ENCODE peak calls at places on chromosomes 3 and 15, in five cellular contexts. One of them, this sample, is unnamed.

GRCh38 chr15:27514526-27514925 is 543.5 kb downstream of the GABRG3 start:
- DNase-seq in NB4: no peak
- DNase-seq in IMR-90: no peak
- DNase-seq in AG10803: no peak
- DNase-seq in right cardiac atrium: no peak
- DNase-seq in this sample: no peak

GRCh38 chr15:33377239-33377638 is 66.5 kb downstream of the RYR3 start:
- DNase-seq in NB4: no peak
- DNase-seq in IMR-90: no peak
- DNase-seq in AG10803: no peak
- DNase-seq in right cardiac atrium: no peak
- DNase-seq in this sample: no peak

GRCh38 chr3:143811602-143812001 is 36.7 kb downstream of the SLC9A9 start:
- DNase-seq in NB4: no peak
- DNase-seq in IMR-90: no peak
- DNase-seq in AG10803: peak
- DNase-seq in right cardiac atrium: peak
- DNase-seq in this sample: no peak

GRCh38 chr3:185207931-185208746 is 45.7 kb downstream of the EHHADH start:
- DNase-seq in NB4: no peak
- DNase-seq in IMR-90: peak
- DNase-seq in AG10803: peak
- DNase-seq in right cardiac atrium: no peak
- DNase-seq in this sample: no peak

GRCh38 chr15:65921780-65922179 is 52.5 kb downstream of the RAB11A start:
- DNase-seq in NB4: no peak
- DNase-seq in IMR-90: no peak
- DNase-seq in AG10803: no peak
- DNase-seq in right cardiac atrium: no peak
- DNase-seq in this sample: no peak

GRCh38 chr3:107106316-107106715 is 270.9 kb upstream of the CCDC54 start:
- DNase-seq in NB4: no peak
- DNase-seq in IMR-90: peak
- DNase-seq in AG10803: no peak
- DNase-seq in right cardiac atrium: no peak
- DNase-seq in this sample: no peak

GRCh38 chr3:35616346-35616745 is 23.0 kb upstream of the ARPP21 start:
- DNase-seq in NB4: no peak
- DNase-seq in IMR-90: no peak
- DNase-seq in AG10803: no peak
- DNase-seq in right cardiac atrium: no peak
- DNase-seq in this sample: no peak

GRCh38 chr3:150135321-150135721 is 164.6 kb upstream of the PFN2 start:
- DNase-seq in NB4: no peak
- DNase-seq in IMR-90: peak
- DNase-seq in AG10803: peak
- DNase-seq in right cardiac atrium: no peak
- DNase-seq in this sample: no peak

GRCh38 chr3:196287066-196287404 is 491 bp downstream of the PCYT1A start:
- DNase-seq in NB4: no peak
- DNase-seq in IMR-90: no peak
- DNase-seq in AG10803: peak
- DNase-seq in right cardiac atrium: peak
- DNase-seq in this sample: no peak

GRCh38 chr15:32683906-32684584 is 33.8 kb upstream of the GREM1 start:
- DNase-seq in NB4: peak
- DNase-seq in IMR-90: peak
- DNase-seq in AG10803: peak
- DNase-seq in right cardiac atrium: no peak
- DNase-seq in this sample: peak

GRCh38 chr3:44114142-44114541 is 127.5 kb upstream of the TOPAZ1 start:
- DNase-seq in NB4: peak
- DNase-seq in IMR-90: peak
- DNase-seq in AG10803: peak
- DNase-seq in right cardiac atrium: peak
- DNase-seq in this sample: peak

DNA sequence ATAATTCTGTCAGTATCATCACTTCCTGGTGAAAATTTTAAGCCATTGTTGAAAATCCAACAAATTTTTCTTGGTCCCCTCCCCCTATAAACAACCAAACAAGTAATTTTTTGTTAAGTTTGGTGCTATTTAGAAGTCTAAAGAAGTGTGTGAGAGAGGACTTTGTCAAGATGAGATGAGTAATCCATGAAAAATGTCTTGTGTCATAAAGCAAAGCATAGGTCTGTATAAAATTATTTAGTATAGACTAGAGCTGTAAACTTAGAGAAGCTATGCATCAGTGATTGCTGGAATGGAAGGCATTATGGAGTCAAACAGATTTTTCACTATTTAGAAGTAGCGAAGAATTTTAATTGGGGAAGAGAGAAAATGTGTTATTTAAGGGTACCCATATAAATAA is 31.4 kb downstream of the MAPK6 start:
- DNase-seq in NB4: no peak
- DNase-seq in IMR-90: peak
- DNase-seq in AG10803: peak
- DNase-seq in right cardiac atrium: no peak
- DNase-seq in this sample: no peak
- H3K4me3 ChIP-seq in NB4: no peak
- H3K4me3 ChIP-seq in IMR-90: no peak
- H3K4me3 ChIP-seq in AG10803: no peak
- H3K4me3 ChIP-seq in right cardiac atrium: no peak
- H3K4me3 ChIP-seq in this sample: no peak

GRCh38 chr15:48972750-48973503 is 9.2 kb upstream of the SHC4 start:
- DNase-seq in NB4: no peak
- DNase-seq in IMR-90: no peak
- DNase-seq in AG10803: no peak
- DNase-seq in right cardiac atrium: peak
- DNase-seq in this sample: no peak

GRCh38 chr15:48978638-48979037 is 14.9 kb upstream of the SHC4 start:
- DNase-seq in NB4: no peak
- DNase-seq in IMR-90: no peak
- DNase-seq in AG10803: no peak
- DNase-seq in right cardiac atrium: no peak
- DNase-seq in this sample: no peak

GRCh38 chr15:48975713-48976419 is 12.1 kb upstream of the SHC4 start:
- DNase-seq in NB4: peak
- DNase-seq in IMR-90: peak
- DNase-seq in AG10803: peak
- DNase-seq in right cardiac atrium: peak
- DNase-seq in this sample: peak

GRCh38 chr15:48974865-48975264 is 11.1 kb upstream of the SHC4 start:
- DNase-seq in NB4: peak
- DNase-seq in IMR-90: no peak
- DNase-seq in AG10803: no peak
- DNase-seq in right cardiac atrium: no peak
- DNase-seq in this sample: no peak

DNA sequence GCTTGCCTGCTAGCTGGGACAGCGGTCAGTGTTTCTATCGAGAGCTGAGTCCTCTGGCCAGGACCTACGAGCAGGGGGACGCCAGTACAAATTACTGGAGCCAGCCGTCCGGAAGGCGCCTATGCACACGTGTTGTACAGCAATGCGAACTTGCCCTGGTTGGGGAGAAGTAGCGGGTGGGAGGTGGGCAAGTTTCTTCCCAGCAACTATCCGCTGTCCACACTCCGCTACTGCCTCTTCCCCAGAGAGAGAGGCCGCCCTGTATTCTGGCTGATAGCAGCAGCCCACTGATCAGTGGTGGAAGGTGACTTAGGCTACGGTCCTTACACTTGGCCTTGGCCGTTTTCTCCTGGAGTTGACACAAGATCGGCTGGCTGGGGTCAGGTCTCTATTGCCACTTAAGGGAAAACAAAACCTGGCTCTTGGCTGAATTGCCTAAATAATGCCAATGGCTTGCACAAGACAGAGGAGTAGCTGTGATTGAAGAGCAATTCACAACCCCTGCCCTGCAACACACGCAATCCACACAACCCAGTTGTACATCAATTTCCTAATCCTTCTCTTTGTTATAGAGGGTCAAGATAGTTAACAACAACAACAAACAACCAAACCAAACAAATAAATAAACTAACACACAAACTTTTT is 12.8 kb upstream of the SHC4 start:
- DNase-seq in NB4: no peak
- DNase-seq in IMR-90: no peak
- DNase-seq in AG10803: no peak
- DNase-seq in right cardiac atrium: peak
- DNase-seq in this sample: no peak
- H3K4me3 ChIP-seq in NB4: no peak
- H3K4me3 ChIP-seq in IMR-90: no peak
- H3K4me3 ChIP-seq in AG10803: no peak
- H3K4me3 ChIP-seq in right cardiac atrium: no peak
- H3K4me3 ChIP-seq in this sample: no peak

GRCh38 chr3:42707620-42708355 is 5.2 kb upstream of the HHATL start:
- DNase-seq in NB4: no peak
- DNase-seq in IMR-90: no peak
- DNase-seq in AG10803: no peak
- DNase-seq in right cardiac atrium: peak
- DNase-seq in this sample: no peak
- H3K4me3 ChIP-seq in NB4: no peak
- H3K4me3 ChIP-seq in IMR-90: no peak
- H3K4me3 ChIP-seq in AG10803: no peak
- H3K4me3 ChIP-seq in right cardiac atrium: no peak
- H3K4me3 ChIP-seq in this sample: no peak

GRCh38 chr15:63040954-63041353 is 1.6 kb upstream of the TPM1 start:
- DNase-seq in NB4: no peak
- DNase-seq in IMR-90: no peak
- DNase-seq in AG10803: no peak
- DNase-seq in right cardiac atrium: peak
- DNase-seq in this sample: no peak
- H3K4me3 ChIP-seq in NB4: no peak
- H3K4me3 ChIP-seq in IMR-90: no peak
- H3K4me3 ChIP-seq in AG10803: no peak
- H3K4me3 ChIP-seq in right cardiac atrium: no peak
- H3K4me3 ChIP-seq in this sample: no peak

GRCh38 chr3:189773056-189773455 is 141.9 kb downstream of the TP63 start:
- DNase-seq in NB4: no peak
- DNase-seq in IMR-90: peak
- DNase-seq in AG10803: peak
- DNase-seq in right cardiac atrium: no peak
- DNase-seq in this sample: no peak
- H3K4me3 ChIP-seq in NB4: no peak
- H3K4me3 ChIP-seq in IMR-90: peak
- H3K4me3 ChIP-seq in AG10803: peak
- H3K4me3 ChIP-seq in right cardiac atrium: no peak
- H3K4me3 ChIP-seq in this sample: no peak

GRCh38 chr3:69181592-69182211 is 59.3 kb upstream of the LMOD3 start:
- DNase-seq in NB4: no peak
- DNase-seq in IMR-90: peak
- DNase-seq in AG10803: peak
- DNase-seq in right cardiac atrium: no peak
- DNase-seq in this sample: no peak

GRCh38 chr3:69178838-69179739 is 56.7 kb upstream of the LMOD3 start:
- DNase-seq in NB4: no peak
- DNase-seq in IMR-90: no peak
- DNase-seq in AG10803: no peak
- DNase-seq in right cardiac atrium: no peak
- DNase-seq in this sample: no peak

GRCh38 chr3:69180869-69181591 is 58.6 kb upstream of the LMOD3 start:
- DNase-seq in NB4: no peak
- DNase-seq in IMR-90: no peak
- DNase-seq in AG10803: no peak
- DNase-seq in right cardiac atrium: no peak
- DNase-seq in this sample: no peak

GRCh38 chr3:69179740-69180372 is 57.5 kb upstream of the LMOD3 start:
- DNase-seq in NB4: no peak
- DNase-seq in IMR-90: no peak
- DNase-seq in AG10803: no peak
- DNase-seq in right cardiac atrium: no peak
- DNase-seq in this sample: no peak

DNA sequence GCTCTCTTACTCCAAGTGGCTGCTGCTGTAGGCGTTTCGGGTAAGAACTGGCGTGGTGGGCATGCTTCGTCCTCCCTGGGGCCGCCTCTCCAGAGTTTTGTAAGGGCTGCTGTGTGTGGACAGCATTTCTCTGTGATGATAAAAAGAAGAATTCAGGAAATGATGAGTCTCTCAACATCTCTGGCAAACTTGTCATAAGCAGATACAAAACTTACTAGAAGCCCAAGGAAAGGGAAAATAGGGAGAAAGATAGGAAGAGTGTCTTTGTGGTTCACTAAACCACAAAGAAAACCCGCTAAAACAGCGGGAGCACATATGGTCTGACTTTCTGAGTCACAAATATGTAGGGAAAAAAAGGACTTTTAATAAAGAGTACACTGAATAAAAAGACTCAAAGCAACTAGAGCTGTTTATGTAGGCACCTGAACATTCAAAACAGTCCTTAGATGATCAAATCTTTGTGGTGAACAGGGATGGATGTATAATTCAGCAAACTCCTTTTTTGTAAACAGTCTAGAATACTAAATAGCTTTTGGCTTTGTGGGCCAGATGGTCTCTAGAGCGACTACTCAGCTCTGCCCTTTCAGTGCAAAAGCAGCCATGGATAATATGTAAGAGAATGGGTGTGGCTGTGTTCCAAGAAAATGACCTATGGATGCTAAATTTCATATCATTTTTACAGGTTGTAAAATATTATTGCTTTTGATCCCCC is 60.3 kb upstream of the LMOD3 start:
- DNase-seq in NB4: no peak
- DNase-seq in IMR-90: peak
- DNase-seq in AG10803: peak
- DNase-seq in right cardiac atrium: no peak
- DNase-seq in this sample: no peak
- H3K4me3 ChIP-seq in NB4: no peak
- H3K4me3 ChIP-seq in IMR-90: no peak
- H3K4me3 ChIP-seq in AG10803: no peak
- H3K4me3 ChIP-seq in right cardiac atrium: no peak
- H3K4me3 ChIP-seq in this sample: no peak

DNA sequence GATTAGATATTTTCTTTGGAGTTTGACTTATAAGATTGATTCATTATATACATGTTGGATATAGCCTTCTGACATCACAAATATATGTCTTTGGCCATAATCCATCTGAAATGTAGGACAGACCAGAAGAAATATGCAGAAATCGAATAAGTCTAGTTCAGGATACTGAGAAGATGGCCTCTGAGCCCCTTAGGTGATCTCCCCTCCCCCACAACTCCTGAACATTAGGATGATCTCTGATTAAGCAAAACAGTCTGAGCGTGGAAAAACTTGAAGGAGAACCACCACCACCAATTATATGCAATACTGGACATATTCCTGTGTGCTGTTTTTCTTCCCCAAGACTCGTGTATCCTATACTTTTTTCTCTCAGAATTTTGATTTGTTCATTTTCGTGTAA is 3.2 kb downstream of the SETD5 start:
- DNase-seq in NB4: no peak
- DNase-seq in IMR-90: no peak
- DNase-seq in AG10803: no peak
- DNase-seq in right cardiac atrium: no peak
- DNase-seq in this sample: no peak
- H3K4me3 ChIP-seq in NB4: peak
- H3K4me3 ChIP-seq in IMR-90: no peak
- H3K4me3 ChIP-seq in AG10803: peak
- H3K4me3 ChIP-seq in right cardiac atrium: no peak
- H3K4me3 ChIP-seq in this sample: no peak